ENCODE peak calls at places on chromosomes 13 and 19, in eight cellular contexts. One of them, this sample, is unnamed.

GRCh38 chr13:110443633-110444225 is 117.8 kb downstream of the RAB20 start:
- DNase-seq in fibroblast of mammary gland: peak
- DNase-seq in foreskin keratinocyte: no peak
- DNase-seq in left ventricle myocardium inferior: no peak
- DNase-seq in GM12865: peak
- DNase-seq in body of pancreas: no peak
- DNase-seq in Calu3: no peak
- DNase-seq in Peyer's patch: no peak
- DNase-seq in this sample: no peak

GRCh38 chr13:50224534-50224933 is 209.3 kb downstream of the KCNRG start:
- DNase-seq in fibroblast of mammary gland: peak
- DNase-seq in foreskin keratinocyte: peak
- DNase-seq in left ventricle myocardium inferior: no peak
- DNase-seq in GM12865: peak
- DNase-seq in body of pancreas: no peak
- DNase-seq in Calu3: no peak
- DNase-seq in Peyer's patch: no peak
- DNase-seq in this sample: no peak

GRCh38 chr19:16441661-16442071 is 30.1 kb downstream of the EPS15L1 start:
- DNase-seq in fibroblast of mammary gland: no peak
- DNase-seq in foreskin keratinocyte: no peak
- DNase-seq in left ventricle myocardium inferior: no peak
- DNase-seq in GM12865: no peak
- DNase-seq in body of pancreas: no peak
- DNase-seq in Calu3: peak
- DNase-seq in Peyer's patch: no peak
- DNase-seq in this sample: no peak

GRCh38 chr13:108961542-108962125 is 332.2 kb downstream of the MYO16 start:
- DNase-seq in fibroblast of mammary gland: peak
- DNase-seq in foreskin keratinocyte: peak
- DNase-seq in left ventricle myocardium inferior: no peak
- DNase-seq in GM12865: peak
- DNase-seq in body of pancreas: no peak
- DNase-seq in Calu3: no peak
- DNase-seq in Peyer's patch: no peak
- DNase-seq in this sample: no peak

GRCh38 chr19:42074513-42075363 is 1.2 kb upstream of the ZNF574 start:
- DNase-seq in fibroblast of mammary gland: peak
- DNase-seq in foreskin keratinocyte: no peak
- DNase-seq in left ventricle myocardium inferior: no peak
- DNase-seq in GM12865: peak
- DNase-seq in body of pancreas: peak
- DNase-seq in Calu3: peak
- DNase-seq in Peyer's patch: peak
- DNase-seq in this sample: no peak

GRCh38 chr13:73417012-73417615 is 358.3 kb downstream of the KLF5 start:
- DNase-seq in fibroblast of mammary gland: peak
- DNase-seq in foreskin keratinocyte: no peak
- DNase-seq in left ventricle myocardium inferior: no peak
- DNase-seq in GM12865: peak
- DNase-seq in body of pancreas: peak
- DNase-seq in Calu3: no peak
- DNase-seq in Peyer's patch: no peak
- DNase-seq in this sample: no peak

GRCh38 chr19:49387936-49388372 is at the start of gene KASH5:
- DNase-seq in fibroblast of mammary gland: peak
- DNase-seq in foreskin keratinocyte: no peak
- DNase-seq in left ventricle myocardium inferior: peak
- DNase-seq in GM12865: peak
- DNase-seq in body of pancreas: peak
- DNase-seq in Calu3: no peak
- DNase-seq in Peyer's patch: peak
- DNase-seq in this sample: peak

GRCh38 chr13:113425931-113426590 is 27.2 kb downstream of the ADPRHL1 start:
- DNase-seq in fibroblast of mammary gland: peak
- DNase-seq in foreskin keratinocyte: no peak
- DNase-seq in left ventricle myocardium inferior: no peak
- DNase-seq in GM12865: no peak
- DNase-seq in body of pancreas: no peak
- DNase-seq in Calu3: no peak
- DNase-seq in Peyer's patch: no peak
- DNase-seq in this sample: no peak

GRCh38 chr19:46602392-46603194 is 1.5 kb downstream of the CALM3 start:
- DNase-seq in fibroblast of mammary gland: no peak
- DNase-seq in foreskin keratinocyte: no peak
- DNase-seq in left ventricle myocardium inferior: no peak
- DNase-seq in GM12865: no peak
- DNase-seq in body of pancreas: no peak
- DNase-seq in Calu3: no peak
- DNase-seq in Peyer's patch: peak
- DNase-seq in this sample: no peak

GRCh38 chr19:55304980-55305379 is 20.2 kb downstream of the TMEM150B start:
- DNase-seq in fibroblast of mammary gland: no peak
- DNase-seq in foreskin keratinocyte: no peak
- DNase-seq in left ventricle myocardium inferior: no peak
- DNase-seq in GM12865: no peak
- DNase-seq in body of pancreas: no peak
- DNase-seq in Calu3: no peak
- DNase-seq in Peyer's patch: no peak
- DNase-seq in this sample: no peak

GRCh38 chr13:112722433-112723250 is 32.8 kb downstream of the ATP11A start:
- DNase-seq in fibroblast of mammary gland: peak
- DNase-seq in foreskin keratinocyte: peak
- DNase-seq in left ventricle myocardium inferior: peak
- DNase-seq in GM12865: no peak
- DNase-seq in body of pancreas: peak
- DNase-seq in Calu3: peak
- DNase-seq in Peyer's patch: peak
- DNase-seq in this sample: peak

GRCh38 chr19:50702870-50703829 is 16.5 kb downstream of the SHANK1 start:
- DNase-seq in fibroblast of mammary gland: no peak
- DNase-seq in foreskin keratinocyte: no peak
- DNase-seq in left ventricle myocardium inferior: no peak
- DNase-seq in GM12865: no peak
- DNase-seq in body of pancreas: no peak
- DNase-seq in Calu3: no peak
- DNase-seq in Peyer's patch: no peak
- DNase-seq in this sample: no peak

GRCh38 chr13:95301135-95301946 is at the start of gene ABCC4:
- DNase-seq in fibroblast of mammary gland: peak
- DNase-seq in foreskin keratinocyte: peak
- DNase-seq in left ventricle myocardium inferior: peak
- DNase-seq in GM12865: peak
- DNase-seq in body of pancreas: peak
- DNase-seq in Calu3: peak
- DNase-seq in Peyer's patch: peak
- DNase-seq in this sample: peak

GRCh38 chr19:9724157-9724556 is 44.4 kb downstream of the ZNF846 start:
- DNase-seq in fibroblast of mammary gland: no peak
- DNase-seq in foreskin keratinocyte: peak
- DNase-seq in left ventricle myocardium inferior: no peak
- DNase-seq in GM12865: no peak
- DNase-seq in body of pancreas: no peak
- DNase-seq in Calu3: no peak
- DNase-seq in Peyer's patch: no peak
- DNase-seq in this sample: no peak

GRCh38 chr19:9727644-9728043 is 40.9 kb downstream of the ZNF846 start:
- DNase-seq in fibroblast of mammary gland: no peak
- DNase-seq in foreskin keratinocyte: no peak
- DNase-seq in left ventricle myocardium inferior: no peak
- DNase-seq in GM12865: no peak
- DNase-seq in body of pancreas: no peak
- DNase-seq in Calu3: no peak
- DNase-seq in Peyer's patch: no peak
- DNase-seq in this sample: no peak

GRCh38 chr19:9720541-9720940 is 45.6 kb upstream of the ZNF562 start:
- DNase-seq in fibroblast of mammary gland: no peak
- DNase-seq in foreskin keratinocyte: no peak
- DNase-seq in left ventricle myocardium inferior: no peak
- DNase-seq in GM12865: no peak
- DNase-seq in body of pancreas: no peak
- DNase-seq in Calu3: no peak
- DNase-seq in Peyer's patch: no peak
- DNase-seq in this sample: no peak

DNA sequence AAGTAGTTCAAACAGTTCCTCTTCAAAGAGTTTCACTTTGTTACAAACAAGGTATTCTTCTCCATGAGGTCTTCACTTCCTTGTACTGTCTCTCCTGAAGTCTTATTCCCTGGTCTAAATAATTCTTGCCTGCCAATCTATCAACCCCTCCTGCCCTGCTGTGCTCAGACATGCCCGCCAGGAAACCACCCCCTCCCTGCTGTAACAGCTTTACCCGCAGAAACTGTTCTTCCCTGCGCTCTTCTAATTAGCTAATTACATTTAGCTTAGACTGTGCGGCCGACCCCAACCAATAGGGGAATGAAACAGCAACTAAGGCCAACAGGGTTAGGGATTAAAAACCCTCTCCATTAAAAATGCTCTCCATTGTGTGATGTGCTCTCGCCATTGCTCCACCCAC is 46.7 kb downstream of the ZNF846 start:
- DNase-seq in fibroblast of mammary gland: no peak
- DNase-seq in foreskin keratinocyte: peak
- DNase-seq in left ventricle myocardium inferior: no peak
- DNase-seq in GM12865: no peak
- DNase-seq in body of pancreas: no peak
- DNase-seq in Calu3: no peak
- DNase-seq in Peyer's patch: no peak
- DNase-seq in this sample: no peak
- TF ChIP-seq CTCF in fibroblast of mammary gland: no peak
- TF ChIP-seq CTCF in foreskin keratinocyte: no peak
- TF ChIP-seq CTCF in left ventricle myocardium inferior: no peak
- TF ChIP-seq CTCF in GM12865: no peak
- TF ChIP-seq CTCF in body of pancreas: no peak
- TF ChIP-seq CTCF in Calu3: no peak
- TF ChIP-seq CTCF in Peyer's patch: no peak
- TF ChIP-seq CTCF in this sample: no peak

GRCh38 chr13:97630725-97631124 is 196.8 kb downstream of the RAP2A start:
- DNase-seq in fibroblast of mammary gland: no peak
- DNase-seq in foreskin keratinocyte: no peak
- DNase-seq in left ventricle myocardium inferior: no peak
- DNase-seq in GM12865: no peak
- DNase-seq in body of pancreas: no peak
- DNase-seq in Calu3: no peak
- DNase-seq in Peyer's patch: no peak
- DNase-seq in this sample: no peak

GRCh38 chr13:97629601-97630272 is 195.8 kb downstream of the RAP2A start:
- DNase-seq in fibroblast of mammary gland: no peak
- DNase-seq in foreskin keratinocyte: peak
- DNase-seq in left ventricle myocardium inferior: no peak
- DNase-seq in GM12865: no peak
- DNase-seq in body of pancreas: no peak
- DNase-seq in Calu3: no peak
- DNase-seq in Peyer's patch: no peak
- DNase-seq in this sample: no peak

GRCh38 chr13:97627566-97627965 is 193.6 kb downstream of the RAP2A start:
- DNase-seq in fibroblast of mammary gland: peak
- DNase-seq in foreskin keratinocyte: peak
- DNase-seq in left ventricle myocardium inferior: peak
- DNase-seq in GM12865: no peak
- DNase-seq in body of pancreas: peak
- DNase-seq in Calu3: peak
- DNase-seq in Peyer's patch: no peak
- DNase-seq in this sample: no peak

GRCh38 chr13:97631158-97631557 is 197.2 kb downstream of the RAP2A start:
- DNase-seq in fibroblast of mammary gland: no peak
- DNase-seq in foreskin keratinocyte: no peak
- DNase-seq in left ventricle myocardium inferior: no peak
- DNase-seq in GM12865: peak
- DNase-seq in body of pancreas: no peak
- DNase-seq in Calu3: no peak
- DNase-seq in Peyer's patch: no peak
- DNase-seq in this sample: no peak
- TF ChIP-seq CTCF in fibroblast of mammary gland: peak
- TF ChIP-seq CTCF in foreskin keratinocyte: peak
- TF ChIP-seq CTCF in left ventricle myocardium inferior: no peak
- TF ChIP-seq CTCF in GM12865: peak
- TF ChIP-seq CTCF in body of pancreas: no peak
- TF ChIP-seq CTCF in Calu3: no peak
- TF ChIP-seq CTCF in Peyer's patch: no peak
- TF ChIP-seq CTCF in this sample: no peak

GRCh38 chr19:14405758-14406644 is 13.1 kb downstream of the DDX39A start:
- DNase-seq in fibroblast of mammary gland: peak
- DNase-seq in foreskin keratinocyte: peak
- DNase-seq in left ventricle myocardium inferior: peak
- DNase-seq in GM12865: peak
- DNase-seq in body of pancreas: peak
- DNase-seq in Calu3: peak
- DNase-seq in Peyer's patch: peak
- DNase-seq in this sample: peak
- TF ChIP-seq CTCF in fibroblast of mammary gland: peak
- TF ChIP-seq CTCF in foreskin keratinocyte: peak
- TF ChIP-seq CTCF in left ventricle myocardium inferior: peak
- TF ChIP-seq CTCF in GM12865: peak
- TF ChIP-seq CTCF in body of pancreas: peak
- TF ChIP-seq CTCF in Calu3: peak
- TF ChIP-seq CTCF in Peyer's patch: peak
- TF ChIP-seq CTCF in this sample: peak

GRCh38 chr13:98144501-98145350 is 1.8 kb downstream of the FARP1 start:
- DNase-seq in fibroblast of mammary gland: peak
- DNase-seq in foreskin keratinocyte: peak
- DNase-seq in left ventricle myocardium inferior: no peak
- DNase-seq in GM12865: peak
- DNase-seq in body of pancreas: peak
- DNase-seq in Calu3: peak
- DNase-seq in Peyer's patch: no peak
- DNase-seq in this sample: peak

GRCh38 chr13:98143157-98143553 is 261 bp downstream of the FARP1 start:
- DNase-seq in fibroblast of mammary gland: no peak
- DNase-seq in foreskin keratinocyte: no peak
- DNase-seq in left ventricle myocardium inferior: peak
- DNase-seq in GM12865: no peak
- DNase-seq in body of pancreas: no peak
- DNase-seq in Calu3: no peak
- DNase-seq in Peyer's patch: peak
- DNase-seq in this sample: peak

GRCh38 chr13:98143601-98144500 is 957 bp downstream of the FARP1 start:
- DNase-seq in fibroblast of mammary gland: peak
- DNase-seq in foreskin keratinocyte: peak
- DNase-seq in left ventricle myocardium inferior: peak
- DNase-seq in GM12865: peak
- DNase-seq in body of pancreas: peak
- DNase-seq in Calu3: no peak
- DNase-seq in Peyer's patch: peak
- DNase-seq in this sample: peak

GRCh38 chr13:98150836-98151489 is 8.1 kb downstream of the FARP1 start:
- DNase-seq in fibroblast of mammary gland: no peak
- DNase-seq in foreskin keratinocyte: no peak
- DNase-seq in left ventricle myocardium inferior: no peak
- DNase-seq in GM12865: peak
- DNase-seq in body of pancreas: no peak
- DNase-seq in Calu3: no peak
- DNase-seq in Peyer's patch: no peak
- DNase-seq in this sample: no peak

DNA sequence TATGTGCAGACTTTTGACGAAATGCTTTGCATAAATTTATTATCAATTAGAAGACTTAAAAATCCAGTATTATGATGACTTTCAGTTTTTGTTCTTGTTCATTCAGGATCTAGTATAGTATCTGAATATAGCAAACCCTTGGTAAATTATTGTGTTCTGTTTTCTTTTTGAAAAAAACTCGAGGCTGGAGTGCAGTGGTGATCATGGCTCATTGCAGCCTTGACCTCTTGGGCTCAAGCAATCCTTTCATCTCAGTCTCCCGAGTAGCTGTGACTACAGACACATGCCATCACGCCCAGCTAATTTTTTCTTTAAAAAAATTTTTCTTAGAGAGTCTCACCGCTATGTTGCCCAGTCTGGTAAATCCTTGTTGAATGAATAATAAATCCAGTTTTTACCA is 4.6 kb downstream of the FARP1 start:
- DNase-seq in fibroblast of mammary gland: no peak
- DNase-seq in foreskin keratinocyte: no peak
- DNase-seq in left ventricle myocardium inferior: no peak
- DNase-seq in GM12865: no peak
- DNase-seq in body of pancreas: no peak
- DNase-seq in Calu3: no peak
- DNase-seq in Peyer's patch: no peak
- DNase-seq in this sample: no peak
- TF ChIP-seq CTCF in fibroblast of mammary gland: no peak
- TF ChIP-seq CTCF in foreskin keratinocyte: no peak
- TF ChIP-seq CTCF in left ventricle myocardium inferior: no peak
- TF ChIP-seq CTCF in GM12865: no peak
- TF ChIP-seq CTCF in body of pancreas: no peak
- TF ChIP-seq CTCF in Calu3: no peak
- TF ChIP-seq CTCF in Peyer's patch: no peak
- TF ChIP-seq CTCF in this sample: no peak